ENCODE peak calls at places on chromosomes 5 and 9, in eight cellular contexts. L is adrenal gland, U is fibroblast of the aortic adventitia, M is mucosa of descending colon, C is esophagus squamous epithelium, T is breast epithelium, E is pancreas, H is cardiac fibroblast. K is an unnamed sample.

GRCh38 chr9:134661791-134662142 is 20.2 kb downstream of the COL5A1 start:
- DNase-seq in L (no peak), U (no peak), M (peak; percentile 42), C (no peak), T (no peak), E (no peak), H (peak; percentile 80), K (no peak)

GRCh38 chr9:88534456-88535225 is at the start of gene NXNL2:
- DNase-seq in L (peak; percentile 89), U (peak; percentile 78), M (peak; percentile 80), C (no peak), T (peak; percentile 96), E (peak; percentile 79), H (peak; percentile 84), K (peak; percentile 91)

GRCh38 chr5:111159845-111160244 is 64.3 kb upstream of the CAMK4 start:
- DNase-seq in L (no peak), U (no peak), M (no peak), C (no peak), T (no peak), E (no peak), H (no peak), K (no peak)

GRCh38 chr9:138102246-138103051 is 224.9 kb downstream of the CACNA1B start:
- DNase-seq in L (peak; percentile 5), U (no peak), M (no peak), C (no peak), T (no peak), E (no peak), H (no peak), K (no peak)

GRCh38 chr5:39175273-39175955 is 43.9 kb downstream of the FYB1 start:
- DNase-seq in L (no peak), U (no peak), M (no peak), C (no peak), T (no peak), E (no peak), H (no peak), K (no peak)

GRCh38 chr5:80655231-80655784 is 525 bp upstream of the DHFR start:
- DNase-seq in L (no peak), U (peak; percentile 9), M (no peak), C (no peak), T (no peak), E (no peak), H (peak; percentile 41), K (no peak)

GRCh38 chr9:84294551-84294950 is 46.0 kb downstream of the SLC28A3 start:
- DNase-seq in L (no peak), U (no peak), M (no peak), C (no peak), T (no peak), E (no peak), H (no peak), K (no peak)

GRCh38 chr9:13721481-13722235 is 442.2 kb upstream of the MPDZ start:
- DNase-seq in L (no peak), U (peak; percentile 76), M (no peak), C (no peak), T (no peak), E (no peak), H (peak; percentile 62), K (peak; percentile 45)

GRCh38 chr9:70324963-70325362 is 66.2 kb downstream of the SMC5 start:
- DNase-seq in L (no peak), U (peak; percentile 11), M (no peak), C (no peak), T (no peak), E (no peak), H (peak; percentile 78), K (peak; percentile 64)

GRCh38 chr9:134399435-134400056 is 73.3 kb downstream of the RXRA start:
- DNase-seq in L (no peak), U (peak; percentile 42), M (no peak), C (no peak), T (no peak), E (no peak), H (peak; percentile 74), K (peak; percentile 78)

GRCh38 chr5:145101246-145101645 is 733.9 kb downstream of the PRELID2 start:
- DNase-seq in L (no peak), U (no peak), M (no peak), C (no peak), T (no peak), E (no peak), H (peak; percentile 4), K (no peak)

GRCh38 chr5:103089272-103089671 is 30.7 kb downstream of the GIN1 start:
- DNase-seq in L (no peak), U (no peak), M (no peak), C (no peak), T (no peak), E (no peak), H (no peak), K (no peak)

GRCh38 chr5:127664082-127664481 is 15.2 kb downstream of the CTXN3 start:
- DNase-seq in L (no peak), U (no peak), M (no peak), C (no peak), T (no peak), E (no peak), H (no peak), K (no peak)

GRCh38 chr5:152218694-152219093 is 186.4 kb downstream of the NMUR2 start:
- DNase-seq in L (no peak), U (no peak), M (no peak), C (no peak), T (no peak), E (no peak), H (no peak), K (no peak)

GRCh38 chr9:4762889-4763521 is 22.0 kb upstream of the AK3 start:
- DNase-seq in L (peak; percentile 38), U (no peak), M (no peak), C (no peak), T (no peak), E (no peak), H (peak; percentile 52), K (peak; percentile 60)
- H3K4me3 ChIP-seq in L (no peak overlapping the region), U (no peak overlapping the region), M (no peak overlapping the region), C (peak overlapping the region; percentile 8), T (no peak overlapping the region), E (peak overlapping the region; percentile 8), H (no peak overlapping the region), K (peak overlapping the region; percentile 25)

DNA sequence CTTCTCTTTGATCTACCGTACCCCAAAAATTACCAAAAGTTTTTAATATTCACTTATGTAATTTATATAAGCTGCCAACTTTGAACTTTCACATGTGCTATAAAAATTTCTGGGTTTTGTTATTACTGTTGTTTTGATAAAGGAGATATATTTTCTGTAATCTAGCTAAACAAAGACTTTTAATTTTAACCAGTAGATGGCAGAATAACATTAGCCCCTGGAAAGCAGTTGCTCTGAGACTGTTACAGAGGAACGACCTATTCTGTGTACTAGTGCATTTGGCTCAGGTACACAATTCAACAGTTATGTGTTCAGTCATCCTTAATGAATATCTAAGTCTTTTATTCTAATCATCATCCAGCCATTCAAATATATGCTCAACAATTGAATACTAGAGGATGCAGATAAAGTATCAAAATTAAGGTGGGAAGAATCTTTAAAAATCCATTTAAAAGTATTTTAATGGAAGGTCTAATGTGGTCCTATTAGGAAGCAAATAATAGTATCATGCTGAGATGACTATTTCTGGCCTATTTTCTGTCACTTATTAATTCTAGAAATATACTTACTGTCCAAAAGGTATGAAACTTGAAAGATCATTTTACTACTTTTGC is 8.6 kb downstream of the KLHL9 start:
- DNase-seq in L (no peak), U (peak; percentile 64), M (no peak), C (no peak), T (no peak), E (no peak), H (peak; percentile 60), K (peak; percentile 70)
- TF ChIP-seq CTCF in L (peak; percentile 49), U (peak; percentile 63), M (no peak), C (peak; percentile 69), T (peak; percentile 39), E (peak; percentile 54), H (peak; percentile 66), K (peak; percentile 68)

DNA sequence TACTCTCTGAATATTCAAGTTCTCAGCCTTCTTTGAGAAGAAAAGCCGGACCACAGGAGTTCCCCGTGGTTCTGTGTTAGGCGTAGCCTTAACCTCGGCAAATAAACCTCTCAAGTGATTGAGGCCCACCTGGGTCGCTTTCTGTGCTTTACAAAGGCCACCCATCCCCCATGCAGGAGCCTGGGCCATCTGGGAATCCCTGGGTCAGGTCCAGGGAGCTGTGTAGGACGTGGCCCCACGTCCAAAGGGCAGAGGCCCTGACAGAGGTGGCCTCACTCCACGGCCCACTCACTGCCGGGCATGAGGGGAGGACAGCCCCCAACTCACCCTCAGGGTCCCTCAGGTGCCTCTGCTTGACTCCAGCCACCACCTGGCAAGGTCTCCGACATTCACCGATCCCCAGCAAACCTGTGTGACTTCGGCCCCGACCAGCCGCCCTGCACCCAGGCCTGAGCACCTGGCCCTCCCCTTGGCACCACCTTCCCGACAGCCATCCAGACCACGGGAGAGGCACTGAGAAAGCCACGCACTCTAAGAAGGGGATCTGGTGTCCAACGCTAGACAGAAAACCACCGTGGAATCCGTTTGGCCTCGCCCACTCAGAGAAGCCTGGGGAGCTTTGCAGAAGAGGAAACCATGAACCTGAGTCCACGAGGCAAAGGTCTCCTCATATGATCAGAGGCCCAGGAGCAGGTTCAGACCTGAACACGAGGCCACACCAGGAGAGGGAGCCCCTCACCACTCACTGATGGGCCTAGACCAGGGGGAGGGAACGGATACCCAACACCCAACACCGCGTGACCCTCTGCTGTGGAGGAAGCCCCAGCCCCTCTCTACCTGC is 4.5 kb downstream of the SLC12A7 start:
- DNase-seq in L (no peak), U (no peak), M (no peak), C (no peak), T (no peak), E (no peak), H (no peak), K (no peak)
- H3K4me3 ChIP-seq in L (no peak overlapping the region), U (no peak overlapping the region), M (no peak overlapping the region), C (no peak overlapping the region), T (no peak overlapping the region), E (no peak overlapping the region), H (no peak overlapping the region), K (no peak overlapping the region)

GRCh38 chr9:124272118-124272517 is 14.4 kb downstream of the NEK6 start:
- DNase-seq in L (no peak), U (no peak), M (no peak), C (no peak), T (no peak), E (no peak), H (no peak), K (no peak)

GRCh38 chr9:124273428-124274153 is 15.8 kb downstream of the NEK6 start:
- DNase-seq in L (no peak), U (no peak), M (no peak), C (no peak), T (no peak), E (no peak), H (no peak), K (no peak)

GRCh38 chr9:124274228-124274627 is 16.5 kb downstream of the NEK6 start:
- DNase-seq in L (no peak), U (no peak), M (no peak), C (no peak), T (no peak), E (no peak), H (no peak), K (no peak)

GRCh38 chr9:124271660-124272059 is 13.9 kb downstream of the NEK6 start:
- DNase-seq in L (no peak), U (no peak), M (peak; percentile 77), C (no peak), T (no peak), E (no peak), H (no peak), K (no peak)

DNA sequence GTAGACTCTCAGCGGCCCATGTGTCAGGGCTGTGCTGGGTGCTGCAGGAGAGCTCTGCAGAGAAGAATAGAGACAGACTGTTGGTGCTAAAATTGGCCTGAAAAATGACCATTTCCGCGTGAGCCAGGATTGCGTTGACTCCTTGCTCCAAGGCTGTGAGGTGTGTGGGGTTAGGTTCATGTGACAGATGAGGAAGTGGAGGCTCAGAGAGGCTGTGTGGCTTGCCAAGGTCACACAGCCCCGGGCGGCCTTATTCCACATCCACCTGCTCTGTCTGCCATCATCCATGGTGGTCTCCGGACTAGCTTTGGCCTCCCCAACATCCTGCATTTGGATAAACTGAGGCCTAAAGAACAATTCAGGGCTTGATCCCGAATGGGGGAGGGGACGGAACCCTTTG is 15.2 kb downstream of the NEK6 start:
- DNase-seq in L (no peak), U (no peak), M (no peak), C (no peak), T (no peak), E (no peak), H (no peak), K (no peak)
- TF ChIP-seq CTCF in L (no peak), U (no peak), M (no peak), C (no peak), T (no peak), E (no peak), H (no peak), K (no peak)

K was measured in choroid plexus epithelial cell.